ENCODE peak calls at places on chromosomes 13 and 19, in seven cellular contexts. J is fibroblast of lung, Q is astrocyte, X is IMR-90, L is cardiac fibroblast, S is chondrocyte, T is progenitor cell of endocrine pancreas. K is an unnamed sample.

GRCh38 chr13:51618626-51619025 is 34.4 kb downstream of the WDFY2 start:
- DNase-seq in J (no peak), Q (no peak), X (no peak), L (peak; percentile 68), S (no peak), T (no peak), K (no peak)

GRCh38 chr13:30870049-30870884 is 35.8 kb upstream of the MEDAG start:
- DNase-seq in J (peak; percentile 99), Q (peak; percentile 100), X (peak; percentile 100), L (peak; percentile 99), S (no peak), T (no peak), K (peak; percentile 98)

GRCh38 chr19:1235625-1236538 is 1.9 kb downstream of the CBARP start:
- DNase-seq in J (peak; percentile 68), Q (no peak), X (peak; percentile 50), L (no peak), S (no peak), T (no peak), K (peak; percentile 35)

GRCh38 chr13:65642301-65642700 is 1587.8 kb downstream of the PCDH9 start:
- DNase-seq in J (no peak), Q (no peak), X (no peak), L (no peak), S (no peak), T (no peak), K (no peak)

GRCh38 chr13:23558675-23559536 is 11.3 kb upstream of the TNFRSF19 start:
- DNase-seq in J (peak; percentile 92), Q (peak; percentile 91), X (peak; percentile 92), L (peak; percentile 96), S (no peak), T (no peak), K (peak; percentile 64)

GRCh38 chr13:31885994-31886393 is 145.6 kb upstream of the FRY start:
- DNase-seq in J (peak; percentile 28), Q (no peak), X (peak; percentile 4), L (no peak), S (no peak), T (no peak), K (no peak)

GRCh38 chr19:628168-628567 is 5.2 kb downstream of the POLRMT start:
- DNase-seq in J (no peak), Q (no peak), X (no peak), L (no peak), S (no peak), T (no peak), K (no peak)

GRCh38 chr19:36638862-36639510 is 27.7 kb downstream of the ZNF461 start:
- DNase-seq in J (peak; percentile 4), Q (no peak), X (no peak), L (no peak), S (no peak), T (no peak), K (no peak)

GRCh38 chr19:17184381-17184841 is 30.7 kb upstream of the USE1 start:
- DNase-seq in J (no peak), Q (no peak), X (peak; percentile 7), L (no peak), S (no peak), T (no peak), K (no peak)

GRCh38 chr13:67231481-67231940 is 1.4 kb upstream of the PCDH9 start:
- DNase-seq in J (peak; percentile 8), Q (peak; percentile 2), X (no peak), L (peak; percentile 21), S (no peak), T (no peak), K (no peak)

GRCh38 chr19:38213911-38214625 is 10.0 kb downstream of the DPF1 start:
- DNase-seq in J (peak; percentile 91), Q (peak; percentile 89), X (peak; percentile 61), L (peak; percentile 29), S (no peak), T (no peak), K (peak; percentile 27)

GRCh38 chr19:45070214-45070613 is 6.1 kb downstream of the ZNF296 start:
- DNase-seq in J (no peak), Q (no peak), X (no peak), L (no peak), S (no peak), T (no peak), K (no peak)

GRCh38 chr19:30437869-30438268 is 65.7 kb downstream of the ZNF536 start:
- DNase-seq in J (no peak), Q (no peak), X (no peak), L (no peak), S (no peak), T (no peak), K (no peak)

GRCh38 chr19:52664461-52664860 is 26.3 kb upstream of the ZNF83 start:
- DNase-seq in J (no peak), Q (no peak), X (no peak), L (no peak), S (no peak), T (no peak), K (no peak)

GRCh38 chr13:40458283-40459031 is 208.0 kb downstream of the FOXO1 start:
- DNase-seq in J (no peak), Q (no peak), X (no peak), L (no peak), S (no peak), T (no peak), K (no peak)

GRCh38 chr19:40633207-40633606 is 32.0 kb downstream of the LTBP4 start:
- DNase-seq in J (peak; percentile 84), Q (peak; percentile 77), X (peak; percentile 85), L (no peak), S (no peak), T (no peak), K (peak; percentile 48)

GRCh38 chr19:41785653-41786052 is 10.7 kb upstream of the CEACAM3 start:
- DNase-seq in J (peak; percentile 64), Q (peak; percentile 48), X (peak; percentile 65), L (peak; percentile 77), S (no peak), T (peak; percentile 51), K (peak; percentile 39)

GRCh38 chr13:109904218-109904617 is 117.8 kb upstream of the IRS2 start:
- DNase-seq in J (no peak), Q (no peak), X (no peak), L (no peak), S (no peak), T (no peak), K (no peak)

GRCh38 chr13:109914111-109914510 is 127.7 kb upstream of the IRS2 start:
- DNase-seq in J (no peak), Q (no peak), X (no peak), L (no peak), S (no peak), T (no peak), K (no peak)

DNA sequence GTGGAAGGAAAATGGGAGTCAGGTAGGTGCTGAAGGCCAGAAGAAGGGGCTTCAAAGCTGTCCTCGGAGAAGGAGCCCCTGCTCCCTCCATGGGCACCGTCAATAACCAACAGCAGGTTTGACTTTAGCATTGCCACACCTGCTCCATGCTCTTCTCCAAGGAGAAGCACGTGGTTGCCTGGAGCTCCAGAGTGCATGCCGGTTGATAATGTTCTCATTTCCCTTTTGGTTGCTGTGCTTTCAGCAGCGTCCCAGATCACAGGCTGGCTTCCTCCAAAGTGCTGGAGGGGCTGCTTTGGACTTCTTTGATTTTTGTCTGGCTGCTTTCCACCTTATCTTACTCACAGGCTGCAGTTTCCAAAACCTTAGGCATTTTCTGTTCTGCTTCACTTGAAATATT is 123.7 kb upstream of the IRS2 start:
- DNase-seq in J (peak; percentile 6), Q (no peak), X (no peak), L (peak; percentile 41), S (no peak), T (no peak), K (no peak)
- TF ChIP-seq CTCF in J (no peak), Q (no peak), X (no peak), L (no peak), S (no peak), T (no peak), K (no peak)

DNA sequence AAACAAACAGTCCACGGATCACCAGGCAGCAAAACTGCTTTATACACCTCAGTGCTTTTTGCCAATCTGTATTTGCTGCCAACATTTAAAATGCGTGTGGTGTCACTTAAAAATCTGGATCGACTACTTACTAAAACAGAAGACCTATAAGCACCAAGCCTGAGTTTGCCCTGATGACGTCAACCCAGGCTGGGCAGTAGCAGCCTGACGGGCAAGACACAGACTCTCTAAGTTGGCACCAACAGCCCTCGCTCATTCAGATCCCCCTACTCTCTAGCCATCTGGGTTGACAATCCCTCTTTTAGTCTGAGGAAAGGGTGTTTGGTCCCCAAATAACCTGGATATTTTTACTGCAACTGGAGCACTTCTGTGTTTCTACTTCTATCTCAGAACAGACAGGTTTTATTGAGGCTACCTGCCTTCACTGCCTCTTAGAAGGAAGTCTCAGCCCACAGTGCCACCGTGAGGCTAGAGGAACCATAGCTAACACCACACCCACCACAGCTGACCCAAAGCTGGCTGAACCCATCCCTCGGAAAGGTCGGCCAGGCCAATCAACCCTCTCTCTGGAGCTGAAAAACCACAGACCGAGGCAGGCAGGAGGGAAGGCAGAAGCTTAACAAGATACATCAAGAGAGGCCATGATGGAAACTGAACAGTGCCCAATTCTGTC is 6.9 kb downstream of the SUGP2 start:
- DNase-seq in J (no peak), Q (no peak), X (no peak), L (peak; percentile 13), S (no peak), T (no peak), K (no peak)
- TF ChIP-seq CTCF in J (peak; percentile 12), Q (no peak), X (no peak), L (no peak), S (peak; percentile 41), T (no peak), K (no peak)

DNA sequence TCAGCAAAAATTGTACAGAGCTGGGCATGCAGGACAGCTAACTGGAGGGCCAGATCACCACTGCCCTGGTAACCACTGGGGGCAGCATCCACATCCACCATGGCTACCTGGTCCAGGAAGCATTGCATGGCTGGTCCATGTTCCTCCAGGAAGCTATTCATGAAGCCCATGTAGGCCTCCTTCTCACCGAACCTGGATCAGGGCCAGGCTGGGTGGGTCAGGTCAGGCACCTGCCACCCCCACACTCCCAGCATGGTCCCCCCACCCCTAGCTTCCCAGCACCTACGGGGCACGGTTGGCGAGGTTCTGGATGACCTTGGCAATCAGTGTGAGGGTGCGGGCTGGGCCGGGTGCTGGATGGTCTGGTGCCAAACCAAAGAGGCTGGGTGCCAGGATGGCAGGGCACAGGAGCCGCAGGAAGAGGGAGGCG is 4.6 kb upstream of the WIZ start:
- DNase-seq in J (no peak), Q (no peak), X (no peak), L (no peak), S (no peak), T (no peak), K (no peak)
- TF ChIP-seq CTCF in J (no peak), Q (peak; percentile 17), X (no peak), L (peak; percentile 37), S (peak; percentile 57), T (peak; percentile 38), K (peak; percentile 60)

DNA sequence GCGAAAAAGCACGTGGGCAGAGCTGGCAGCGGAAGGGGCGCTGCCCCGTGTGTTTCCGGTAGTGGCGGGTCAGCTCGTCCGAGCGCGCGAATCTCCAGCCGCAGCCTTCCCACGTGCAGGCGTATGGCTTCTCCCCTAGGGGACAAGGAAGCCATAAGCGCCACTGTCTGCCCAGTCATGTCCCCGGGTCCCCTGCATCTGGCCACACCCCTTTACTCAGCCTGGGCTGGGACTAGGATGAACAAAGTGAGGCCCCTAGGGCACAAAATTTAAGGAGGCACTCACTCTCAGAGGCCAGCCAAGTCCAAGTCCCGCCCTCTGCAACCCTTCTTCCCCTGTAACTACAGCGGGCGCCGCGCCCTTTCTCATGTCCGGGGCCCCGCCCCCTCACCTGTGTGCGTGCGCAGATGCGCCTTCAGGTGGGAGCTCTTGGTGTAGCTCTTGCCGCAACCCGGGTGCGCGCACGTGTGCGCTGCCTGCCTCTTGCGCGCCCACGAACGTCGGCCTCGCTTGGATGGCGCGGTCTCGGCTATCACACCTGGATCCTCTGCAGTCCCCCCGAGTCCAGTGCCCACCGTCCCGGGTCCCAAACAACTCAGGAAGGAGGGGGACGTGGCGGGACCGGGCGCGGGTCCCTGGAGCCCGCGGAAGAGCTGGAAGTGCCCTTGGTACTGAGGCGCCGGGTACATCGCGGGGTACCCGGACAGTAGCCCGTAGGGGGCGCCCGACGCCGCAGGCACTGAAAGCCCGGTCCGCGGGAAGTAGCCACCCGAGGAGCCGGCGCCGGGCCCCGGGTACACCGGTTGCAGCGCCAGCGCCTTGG is 1.9 kb downstream of the KLF1 start:
- DNase-seq in J (peak; percentile 43), Q (peak; percentile 16), X (peak; percentile 28), L (peak; percentile 65), S (no peak), T (peak; percentile 79), K (no peak)
- TF ChIP-seq CTCF in J (peak; percentile 48), Q (no peak), X (peak; percentile 52), L (peak; percentile 60), S (peak; percentile 80), T (peak; percentile 72), K (peak; percentile 69)